ENCODE peak calls at places on chromosome 3, in eight cellular contexts. W is NCI-H1930; B is effector memory CD8-positive, alpha-beta T cell; R is HEK293T; Q is small intestine; O is HTR-8/SVneo; L is AG04450; E is GM13977. A is an unnamed sample.

GRCh38 chr3:53551324-53551723 is 56.9 kb downstream of the CACNA1D start:
- DNase-seq in L (no peak), R (no peak), O (no peak), B (no peak), W (no peak), E (no peak), Q (no peak), A (no peak)

GRCh38 chr3:170055209-170055608 is 17.4 kb downstream of the GPR160 start:
- DNase-seq in E (peak; percentile 67), O (no peak), W (no peak), L (no peak), R (no peak), Q (no peak), B (no peak), A (no peak)

GRCh38 chr3:34864011-34864410 is 775.3 kb upstream of the ARPP21 start:
- DNase-seq in O (peak; percentile 7), W (no peak), L (no peak), E (no peak), Q (no peak), B (no peak), R (no peak), A (no peak)

GRCh38 chr3:169914321-169914720 is 2.9 kb downstream of the SAMD7 start:
- DNase-seq in E (no peak), O (no peak), B (no peak), L (no peak), Q (peak; percentile 10), W (no peak), R (no peak), A (no peak)

GRCh38 chr3:119149484-119149883 is 3.5 kb downstream of the TEX55 start:
- DNase-seq in E (no peak), R (no peak), Q (no peak), W (no peak), O (no peak), L (peak; percentile 45), B (no peak), A (no peak)

GRCh38 chr3:101725192-101725889 is 927 bp downstream of the CEP97 start:
- DNase-seq in O (no peak), L (no peak), W (peak; percentile 4), E (no peak), B (peak; percentile 21), Q (peak; percentile 31), R (peak; percentile 29), A (peak; percentile 39)

GRCh38 chr3:24773798-24774197 is 279.1 kb upstream of the THRB start:
- DNase-seq in O (peak; percentile 33), W (peak; percentile 32), E (peak; percentile 22), L (peak; percentile 3), B (no peak), Q (peak; percentile 40), R (peak; percentile 59), A (peak; percentile 54)

GRCh38 chr3:13277860-13278531 is 142.1 kb downstream of the NUP210 start:
- DNase-seq in E (no peak), Q (no peak), R (no peak), W (no peak), B (no peak), L (no peak), O (peak; percentile 62), A (no peak)

GRCh38 chr3:127771746-127772145 is 50.6 kb downstream of the MGLL start:
- DNase-seq in B (no peak), O (no peak), L (no peak), R (no peak), W (no peak), E (no peak), Q (no peak), A (no peak)